ENCODE peak calls at places on chromosomes 2 and 18, in four cellular contexts. One of them, this sample, is unnamed.

GRCh38 chr2:26429779-26430654 is 28.3 kb downstream of the DRC1 start:
- DNase-seq in neural crest cell: no peak
- DNase-seq in DMS 273 treated with DMSO at 0.1 percent for 48 hours: peak; percentile 11
- DNase-seq in stimulated activated CD8-positive, alpha-beta memory T cell treated with anti-CD3 and anti-CD28 coated beads, Interleukin-15, amount 100 ng/mL, for 24 hours: no peak
- DNase-seq in this sample: peak; percentile 80

GRCh38 chr2:167756427-167756826 is 491.0 kb downstream of the STK39 start:
- DNase-seq in neural crest cell: no peak
- DNase-seq in stimulated activated CD8-positive, alpha-beta memory T cell treated with anti-CD3 and anti-CD28 coated beads, Interleukin-15, amount 100 ng/mL, for 24 hours: no peak
- DNase-seq in DMS 273 treated with DMSO at 0.1 percent for 48 hours: no peak
- DNase-seq in this sample: no peak

GRCh38 chr18:6885992-6886823 is 156.7 kb downstream of the ARHGAP28 start:
- DNase-seq in neural crest cell: peak; percentile 60
- DNase-seq in DMS 273 treated with DMSO at 0.1 percent for 48 hours: no peak
- DNase-seq in stimulated activated CD8-positive, alpha-beta memory T cell treated with anti-CD3 and anti-CD28 coated beads, Interleukin-15, amount 100 ng/mL, for 24 hours: no peak
- DNase-seq in this sample: peak; percentile 10

GRCh38 chr18:64203295-64203694 is 54.4 kb upstream of the LINC00305 start:
- DNase-seq in stimulated activated CD8-positive, alpha-beta memory T cell treated with anti-CD3 and anti-CD28 coated beads, Interleukin-15, amount 100 ng/mL, for 24 hours: no peak
- DNase-seq in neural crest cell: no peak
- DNase-seq in DMS 273 treated with DMSO at 0.1 percent for 48 hours: no peak
- DNase-seq in this sample: no peak

GRCh38 chr18:48164701-48165100 is 234.2 kb upstream of the SMAD2 start:
- DNase-seq in DMS 273 treated with DMSO at 0.1 percent for 48 hours: no peak
- DNase-seq in neural crest cell: no peak
- DNase-seq in stimulated activated CD8-positive, alpha-beta memory T cell treated with anti-CD3 and anti-CD28 coated beads, Interleukin-15, amount 100 ng/mL, for 24 hours: no peak
- DNase-seq in this sample: no peak

GRCh38 chr2:1656961-1657841 is 87.1 kb downstream of the PXDN start:
- DNase-seq in neural crest cell: no peak
- DNase-seq in DMS 273 treated with DMSO at 0.1 percent for 48 hours: no peak
- DNase-seq in stimulated activated CD8-positive, alpha-beta memory T cell treated with anti-CD3 and anti-CD28 coated beads, Interleukin-15, amount 100 ng/mL, for 24 hours: no peak
- DNase-seq in this sample: no peak

GRCh38 chr2:111186123-111186715 is 65.5 kb downstream of the BCL2L11 start:
- DNase-seq in DMS 273 treated with DMSO at 0.1 percent for 48 hours: no peak
- DNase-seq in stimulated activated CD8-positive, alpha-beta memory T cell treated with anti-CD3 and anti-CD28 coated beads, Interleukin-15, amount 100 ng/mL, for 24 hours: no peak
- DNase-seq in neural crest cell: no peak
- DNase-seq in this sample: no peak

GRCh38 chr18:33755918-33756590 is 178.0 kb downstream of the ASXL3 start:
- DNase-seq in DMS 273 treated with DMSO at 0.1 percent for 48 hours: peak; percentile 50
- DNase-seq in stimulated activated CD8-positive, alpha-beta memory T cell treated with anti-CD3 and anti-CD28 coated beads, Interleukin-15, amount 100 ng/mL, for 24 hours: no peak
- DNase-seq in neural crest cell: no peak
- DNase-seq in this sample: no peak

GRCh38 chr2:241997017-241997416 is 127.5 kb downstream of the RTP5 start:
- DNase-seq in neural crest cell: no peak
- DNase-seq in DMS 273 treated with DMSO at 0.1 percent for 48 hours: no peak
- DNase-seq in stimulated activated CD8-positive, alpha-beta memory T cell treated with anti-CD3 and anti-CD28 coated beads, Interleukin-15, amount 100 ng/mL, for 24 hours: no peak
- DNase-seq in this sample: no peak

GRCh38 chr2:191030521-191031154 is 16.7 kb upstream of the STAT1 start:
- DNase-seq in stimulated activated CD8-positive, alpha-beta memory T cell treated with anti-CD3 and anti-CD28 coated beads, Interleukin-15, amount 100 ng/mL, for 24 hours: no peak
- DNase-seq in neural crest cell: peak; percentile 31
- DNase-seq in DMS 273 treated with DMSO at 0.1 percent for 48 hours: no peak
- DNase-seq in this sample: peak; percentile 52

GRCh38 chr2:232488721-232489300 is 1.2 kb upstream of the ECEL1 start:
- DNase-seq in stimulated activated CD8-positive, alpha-beta memory T cell treated with anti-CD3 and anti-CD28 coated beads, Interleukin-15, amount 100 ng/mL, for 24 hours: no peak
- DNase-seq in DMS 273 treated with DMSO at 0.1 percent for 48 hours: no peak
- DNase-seq in neural crest cell: no peak
- DNase-seq in this sample: no peak

This sample was measured in NCI-H524.